ENCODE peak calls at places on chromosomes 7 and 10, in ten cellular contexts. One of them, this sample, is unnamed.

GRCh38 chr10:36446873-36447272 is 678.5 kb upstream of the ANKRD30A start:
- DNase-seq in C1 segment of cervical spinal cord: no peak
- DNase-seq in lung microvascular endothelial cell: no peak
- DNase-seq in RPMI8226: no peak
- DNase-seq in stromal cell of bone marrow: no peak
- DNase-seq in HFF-Myc: no peak
- DNase-seq in GM04504: no peak
- DNase-seq in activated effector memory CD4-positive, alpha-beta T cell treated with Interleukin-2 at 50 U/mL for 16 hours: no peak
- DNase-seq in brain microvascular endothelial cell: no peak
- DNase-seq in Peyer's patch: no peak
- DNase-seq in this sample: no peak

GRCh38 chr7:155961241-155962190 is 149.3 kb upstream of the SHH start:
- DNase-seq in RPMI8226: no peak
- DNase-seq in C1 segment of cervical spinal cord: no peak
- DNase-seq in Peyer's patch: peak; percentile 65
- DNase-seq in GM04504: no peak
- DNase-seq in brain microvascular endothelial cell: peak; percentile 60
- DNase-seq in lung microvascular endothelial cell: peak; percentile 6
- DNase-seq in HFF-Myc: no peak
- DNase-seq in stromal cell of bone marrow: no peak
- DNase-seq in activated effector memory CD4-positive, alpha-beta T cell treated with Interleukin-2 at 50 U/mL for 16 hours: no peak
- DNase-seq in this sample: no peak

GRCh38 chr7:17307558-17307957 is 9.1 kb downstream of the AHR start:
- DNase-seq in C1 segment of cervical spinal cord: no peak
- DNase-seq in activated effector memory CD4-positive, alpha-beta T cell treated with Interleukin-2 at 50 U/mL for 16 hours: no peak
- DNase-seq in brain microvascular endothelial cell: no peak
- DNase-seq in stromal cell of bone marrow: no peak
- DNase-seq in GM04504: no peak
- DNase-seq in Peyer's patch: no peak
- DNase-seq in RPMI8226: no peak
- DNase-seq in HFF-Myc: no peak
- DNase-seq in lung microvascular endothelial cell: peak; percentile 27
- DNase-seq in this sample: no peak

GRCh38 chr10:22631646-22632278 is 82.6 kb downstream of the PIP4K2A start:
- DNase-seq in Peyer's patch: no peak
- DNase-seq in HFF-Myc: no peak
- DNase-seq in activated effector memory CD4-positive, alpha-beta T cell treated with Interleukin-2 at 50 U/mL for 16 hours: no peak
- DNase-seq in stromal cell of bone marrow: no peak
- DNase-seq in RPMI8226: no peak
- DNase-seq in brain microvascular endothelial cell: peak; percentile 82
- DNase-seq in lung microvascular endothelial cell: peak; percentile 97
- DNase-seq in GM04504: no peak
- DNase-seq in C1 segment of cervical spinal cord: no peak
- DNase-seq in this sample: no peak

GRCh38 chr10:30059209-30060107 is at the start of gene JCAD:
- DNase-seq in HFF-Myc: no peak
- DNase-seq in lung microvascular endothelial cell: peak; percentile 62
- DNase-seq in Peyer's patch: peak; percentile 75
- DNase-seq in RPMI8226: peak; percentile 10
- DNase-seq in C1 segment of cervical spinal cord: no peak
- DNase-seq in brain microvascular endothelial cell: no peak
- DNase-seq in GM04504: no peak
- DNase-seq in stromal cell of bone marrow: no peak
- DNase-seq in activated effector memory CD4-positive, alpha-beta T cell treated with Interleukin-2 at 50 U/mL for 16 hours: no peak
- DNase-seq in this sample: no peak

GRCh38 chr10:44042075-44042770 is 342.7 kb downstream of the CXCL12 start:
- DNase-seq in GM04504: no peak
- DNase-seq in C1 segment of cervical spinal cord: no peak
- DNase-seq in HFF-Myc: no peak
- DNase-seq in Peyer's patch: no peak
- DNase-seq in stromal cell of bone marrow: no peak
- DNase-seq in activated effector memory CD4-positive, alpha-beta T cell treated with Interleukin-2 at 50 U/mL for 16 hours: no peak
- DNase-seq in RPMI8226: no peak
- DNase-seq in lung microvascular endothelial cell: no peak
- DNase-seq in brain microvascular endothelial cell: no peak
- DNase-seq in this sample: no peak

GRCh38 chr10:87817291-87817872 is 644 bp downstream of the ATAD1 start:
- DNase-seq in brain microvascular endothelial cell: peak; percentile 0
- DNase-seq in lung microvascular endothelial cell: no peak
- DNase-seq in GM04504: no peak
- DNase-seq in RPMI8226: peak; percentile 30
- DNase-seq in Peyer's patch: no peak
- DNase-seq in HFF-Myc: no peak
- DNase-seq in stromal cell of bone marrow: no peak
- DNase-seq in C1 segment of cervical spinal cord: no peak
- DNase-seq in activated effector memory CD4-positive, alpha-beta T cell treated with Interleukin-2 at 50 U/mL for 16 hours: no peak
- DNase-seq in this sample: no peak

GRCh38 chr10:108616559-108617285 is 1306.6 kb downstream of the XPNPEP1 start:
- DNase-seq in stromal cell of bone marrow: no peak
- DNase-seq in C1 segment of cervical spinal cord: no peak
- DNase-seq in brain microvascular endothelial cell: no peak
- DNase-seq in lung microvascular endothelial cell: no peak
- DNase-seq in Peyer's patch: no peak
- DNase-seq in HFF-Myc: no peak
- DNase-seq in RPMI8226: no peak
- DNase-seq in GM04504: no peak
- DNase-seq in activated effector memory CD4-positive, alpha-beta T cell treated with Interleukin-2 at 50 U/mL for 16 hours: no peak
- DNase-seq in this sample: no peak

GRCh38 chr7:151624246-151624928 is 104.7 kb upstream of the RHEB start:
- DNase-seq in Peyer's patch: no peak
- DNase-seq in lung microvascular endothelial cell: no peak
- DNase-seq in stromal cell of bone marrow: no peak
- DNase-seq in brain microvascular endothelial cell: no peak
- DNase-seq in C1 segment of cervical spinal cord: no peak
- DNase-seq in RPMI8226: no peak
- DNase-seq in HFF-Myc: no peak
- DNase-seq in activated effector memory CD4-positive, alpha-beta T cell treated with Interleukin-2 at 50 U/mL for 16 hours: no peak
- DNase-seq in GM04504: no peak
- DNase-seq in this sample: no peak

GRCh38 chr10:80517416-80518142 is 20.1 kb upstream of the SH2D4B start:
- DNase-seq in lung microvascular endothelial cell: no peak
- DNase-seq in stromal cell of bone marrow: no peak
- DNase-seq in HFF-Myc: no peak
- DNase-seq in RPMI8226: no peak
- DNase-seq in GM04504: no peak
- DNase-seq in brain microvascular endothelial cell: no peak
- DNase-seq in activated effector memory CD4-positive, alpha-beta T cell treated with Interleukin-2 at 50 U/mL for 16 hours: no peak
- DNase-seq in Peyer's patch: no peak
- DNase-seq in C1 segment of cervical spinal cord: no peak
- DNase-seq in this sample: no peak

GRCh38 chr7:128201067-128201689 is 39.9 kb upstream of the LEP start:
- DNase-seq in C1 segment of cervical spinal cord: no peak
- DNase-seq in brain microvascular endothelial cell: no peak
- DNase-seq in stromal cell of bone marrow: no peak
- DNase-seq in RPMI8226: no peak
- DNase-seq in activated effector memory CD4-positive, alpha-beta T cell treated with Interleukin-2 at 50 U/mL for 16 hours: no peak
- DNase-seq in Peyer's patch: no peak
- DNase-seq in lung microvascular endothelial cell: no peak
- DNase-seq in HFF-Myc: no peak
- DNase-seq in GM04504: no peak
- DNase-seq in this sample: no peak

GRCh38 chr7:2643386-2644229 is 11.8 kb downstream of the TTYH3 start:
- DNase-seq in Peyer's patch: no peak
- DNase-seq in GM04504: no peak
- DNase-seq in RPMI8226: no peak
- DNase-seq in activated effector memory CD4-positive, alpha-beta T cell treated with Interleukin-2 at 50 U/mL for 16 hours: no peak
- DNase-seq in lung microvascular endothelial cell: peak; percentile 62
- DNase-seq in C1 segment of cervical spinal cord: no peak
- DNase-seq in brain microvascular endothelial cell: no peak
- DNase-seq in stromal cell of bone marrow: no peak
- DNase-seq in HFF-Myc: no peak
- DNase-seq in this sample: no peak

GRCh38 chr10:113056468-113057021 is 106.5 kb downstream of the TCF7L2 start:
- DNase-seq in brain microvascular endothelial cell: peak; percentile 66
- DNase-seq in C1 segment of cervical spinal cord: no peak
- DNase-seq in stromal cell of bone marrow: peak; percentile 81
- DNase-seq in activated effector memory CD4-positive, alpha-beta T cell treated with Interleukin-2 at 50 U/mL for 16 hours: no peak
- DNase-seq in lung microvascular endothelial cell: peak; percentile 75
- DNase-seq in HFF-Myc: no peak
- DNase-seq in RPMI8226: no peak
- DNase-seq in GM04504: no peak
- DNase-seq in Peyer's patch: no peak
- DNase-seq in this sample: no peak

GRCh38 chr7:137342751-137343482 is 616 bp downstream of the PTN start:
- DNase-seq in HFF-Myc: no peak
- DNase-seq in stromal cell of bone marrow: no peak
- DNase-seq in C1 segment of cervical spinal cord: no peak
- DNase-seq in brain microvascular endothelial cell: no peak
- DNase-seq in Peyer's patch: no peak
- DNase-seq in lung microvascular endothelial cell: no peak
- DNase-seq in activated effector memory CD4-positive, alpha-beta T cell treated with Interleukin-2 at 50 U/mL for 16 hours: no peak
- DNase-seq in GM04504: no peak
- DNase-seq in RPMI8226: no peak
- DNase-seq in this sample: no peak

GRCh38 chr7:70719120-70719519 is 412.8 kb upstream of the GALNT17 start:
- DNase-seq in RPMI8226: no peak
- DNase-seq in C1 segment of cervical spinal cord: no peak
- DNase-seq in Peyer's patch: no peak
- DNase-seq in brain microvascular endothelial cell: no peak
- DNase-seq in lung microvascular endothelial cell: no peak
- DNase-seq in HFF-Myc: no peak
- DNase-seq in activated effector memory CD4-positive, alpha-beta T cell treated with Interleukin-2 at 50 U/mL for 16 hours: no peak
- DNase-seq in stromal cell of bone marrow: no peak
- DNase-seq in GM04504: no peak
- DNase-seq in this sample: no peak

GRCh38 chr7:85719981-85720963 is 533.4 kb upstream of the SEMA3D start:
- DNase-seq in stromal cell of bone marrow: peak; percentile 38
- DNase-seq in GM04504: peak; percentile 37
- DNase-seq in lung microvascular endothelial cell: no peak
- DNase-seq in RPMI8226: no peak
- DNase-seq in Peyer's patch: no peak
- DNase-seq in brain microvascular endothelial cell: no peak
- DNase-seq in activated effector memory CD4-positive, alpha-beta T cell treated with Interleukin-2 at 50 U/mL for 16 hours: no peak
- DNase-seq in C1 segment of cervical spinal cord: no peak
- DNase-seq in HFF-Myc: no peak
- DNase-seq in this sample: peak; percentile 23

GRCh38 chr10:649798-650690 is 39.4 kb downstream of the DIP2C start:
- DNase-seq in lung microvascular endothelial cell: peak; percentile 19
- DNase-seq in activated effector memory CD4-positive, alpha-beta T cell treated with Interleukin-2 at 50 U/mL for 16 hours: no peak
- DNase-seq in HFF-Myc: no peak
- DNase-seq in GM04504: no peak
- DNase-seq in Peyer's patch: peak; percentile 84
- DNase-seq in RPMI8226: no peak
- DNase-seq in C1 segment of cervical spinal cord: no peak
- DNase-seq in brain microvascular endothelial cell: no peak
- DNase-seq in stromal cell of bone marrow: no peak
- DNase-seq in this sample: no peak

GRCh38 chr7:115008465-115009114 is 86.7 kb downstream of the MDFIC start:
- DNase-seq in stromal cell of bone marrow: peak; percentile 82
- DNase-seq in C1 segment of cervical spinal cord: no peak
- DNase-seq in lung microvascular endothelial cell: no peak
- DNase-seq in activated effector memory CD4-positive, alpha-beta T cell treated with Interleukin-2 at 50 U/mL for 16 hours: no peak
- DNase-seq in Peyer's patch: no peak
- DNase-seq in RPMI8226: no peak
- DNase-seq in brain microvascular endothelial cell: peak; percentile 72
- DNase-seq in HFF-Myc: no peak
- DNase-seq in GM04504: peak; percentile 36
- DNase-seq in this sample: peak; percentile 58

This sample was measured in GM04503.